ENCODE peak calls at places on chromosomes 13 and 19, in five cellular contexts. One of them, this sample, is unnamed.

GRCh38 chr19:3454656-3455392 is 25.5 kb downstream of the SMIM24 start:
- DNase-seq in activated CD4-positive, alpha-beta T cell treated with anti-CD3 and anti-CD28 coated beads, Interleukin-2, amount 50 U/mL, for 1 hour: no peak
- DNase-seq in stimulated activated CD4-positive, alpha-beta T cell treated with anti-CD3 and anti-CD28 coated beads, TNF-alpha, amount 100 ng/mL, for 1 hour: no peak
- DNase-seq in stimulated activated CD8-positive, alpha-beta memory T cell treated with anti-CD3 and anti-CD28 coated beads, Interleukin-12 subunit alpha, Interleukin-12 subunit beta, amount 100 ng/mL, for 1 hour: no peak
- DNase-seq in NCI-H510A: no peak
- DNase-seq in this sample: no peak

GRCh38 chr19:17283504-17283996 is 1.8 kb downstream of the ANKLE1 start:
- DNase-seq in activated CD4-positive, alpha-beta T cell treated with anti-CD3 and anti-CD28 coated beads, Interleukin-2, amount 50 U/mL, for 1 hour: no peak
- DNase-seq in stimulated activated CD4-positive, alpha-beta T cell treated with anti-CD3 and anti-CD28 coated beads, TNF-alpha, amount 100 ng/mL, for 1 hour: no peak
- DNase-seq in stimulated activated CD8-positive, alpha-beta memory T cell treated with anti-CD3 and anti-CD28 coated beads, Interleukin-12 subunit alpha, Interleukin-12 subunit beta, amount 100 ng/mL, for 1 hour: no peak
- DNase-seq in NCI-H510A: no peak
- DNase-seq in this sample: no peak

GRCh38 chr19:41691268-41691970 is 3.3 kb upstream of the CEACAM7 start:
- DNase-seq in activated CD4-positive, alpha-beta T cell treated with anti-CD3 and anti-CD28 coated beads, Interleukin-2, amount 50 U/mL, for 1 hour: peak; percentile 14
- DNase-seq in stimulated activated CD4-positive, alpha-beta T cell treated with anti-CD3 and anti-CD28 coated beads, TNF-alpha, amount 100 ng/mL, for 1 hour: no peak
- DNase-seq in stimulated activated CD8-positive, alpha-beta memory T cell treated with anti-CD3 and anti-CD28 coated beads, Interleukin-12 subunit alpha, Interleukin-12 subunit beta, amount 100 ng/mL, for 1 hour: no peak
- DNase-seq in NCI-H510A: no peak
- DNase-seq in this sample: no peak

GRCh38 chr19:1445185-1445931 is 4.6 kb upstream of the APC2 start:
- DNase-seq in activated CD4-positive, alpha-beta T cell treated with anti-CD3 and anti-CD28 coated beads, Interleukin-2, amount 50 U/mL, for 1 hour: peak; percentile 69
- DNase-seq in stimulated activated CD4-positive, alpha-beta T cell treated with anti-CD3 and anti-CD28 coated beads, TNF-alpha, amount 100 ng/mL, for 1 hour: no peak
- DNase-seq in stimulated activated CD8-positive, alpha-beta memory T cell treated with anti-CD3 and anti-CD28 coated beads, Interleukin-12 subunit alpha, Interleukin-12 subunit beta, amount 100 ng/mL, for 1 hour: peak; percentile 53
- DNase-seq in NCI-H510A: no peak
- DNase-seq in this sample: peak; percentile 61

GRCh38 chr13:49303533-49304252 is 56.0 kb downstream of the CDADC1 start:
- DNase-seq in activated CD4-positive, alpha-beta T cell treated with anti-CD3 and anti-CD28 coated beads, Interleukin-2, amount 50 U/mL, for 1 hour: no peak
- DNase-seq in stimulated activated CD4-positive, alpha-beta T cell treated with anti-CD3 and anti-CD28 coated beads, TNF-alpha, amount 100 ng/mL, for 1 hour: no peak
- DNase-seq in stimulated activated CD8-positive, alpha-beta memory T cell treated with anti-CD3 and anti-CD28 coated beads, Interleukin-12 subunit alpha, Interleukin-12 subunit beta, amount 100 ng/mL, for 1 hour: no peak
- DNase-seq in NCI-H510A: no peak
- DNase-seq in this sample: no peak

GRCh38 chr13:26425439-26426358 is 131.8 kb upstream of the WASF3 start:
- DNase-seq in activated CD4-positive, alpha-beta T cell treated with anti-CD3 and anti-CD28 coated beads, Interleukin-2, amount 50 U/mL, for 1 hour: no peak
- DNase-seq in stimulated activated CD4-positive, alpha-beta T cell treated with anti-CD3 and anti-CD28 coated beads, TNF-alpha, amount 100 ng/mL, for 1 hour: no peak
- DNase-seq in stimulated activated CD8-positive, alpha-beta memory T cell treated with anti-CD3 and anti-CD28 coated beads, Interleukin-12 subunit alpha, Interleukin-12 subunit beta, amount 100 ng/mL, for 1 hour: no peak
- DNase-seq in NCI-H510A: peak; percentile 3
- DNase-seq in this sample: no peak

GRCh38 chr19:37165635-37166034 is 6.9 kb downstream of the ZNF585A start:
- DNase-seq in activated CD4-positive, alpha-beta T cell treated with anti-CD3 and anti-CD28 coated beads, Interleukin-2, amount 50 U/mL, for 1 hour: no peak
- DNase-seq in stimulated activated CD4-positive, alpha-beta T cell treated with anti-CD3 and anti-CD28 coated beads, TNF-alpha, amount 100 ng/mL, for 1 hour: no peak
- DNase-seq in stimulated activated CD8-positive, alpha-beta memory T cell treated with anti-CD3 and anti-CD28 coated beads, Interleukin-12 subunit alpha, Interleukin-12 subunit beta, amount 100 ng/mL, for 1 hour: no peak
- DNase-seq in NCI-H510A: no peak
- DNase-seq in this sample: no peak

GRCh38 chr13:34734932-34735331 is 207.1 kb upstream of the NBEA start:
- DNase-seq in activated CD4-positive, alpha-beta T cell treated with anti-CD3 and anti-CD28 coated beads, Interleukin-2, amount 50 U/mL, for 1 hour: no peak
- DNase-seq in stimulated activated CD4-positive, alpha-beta T cell treated with anti-CD3 and anti-CD28 coated beads, TNF-alpha, amount 100 ng/mL, for 1 hour: no peak
- DNase-seq in stimulated activated CD8-positive, alpha-beta memory T cell treated with anti-CD3 and anti-CD28 coated beads, Interleukin-12 subunit alpha, Interleukin-12 subunit beta, amount 100 ng/mL, for 1 hour: no peak
- DNase-seq in NCI-H510A: no peak
- DNase-seq in this sample: no peak

GRCh38 chr13:25095862-25096453 is at the start of gene PABPC3:
- DNase-seq in activated CD4-positive, alpha-beta T cell treated with anti-CD3 and anti-CD28 coated beads, Interleukin-2, amount 50 U/mL, for 1 hour: no peak
- DNase-seq in stimulated activated CD4-positive, alpha-beta T cell treated with anti-CD3 and anti-CD28 coated beads, TNF-alpha, amount 100 ng/mL, for 1 hour: no peak
- DNase-seq in stimulated activated CD8-positive, alpha-beta memory T cell treated with anti-CD3 and anti-CD28 coated beads, Interleukin-12 subunit alpha, Interleukin-12 subunit beta, amount 100 ng/mL, for 1 hour: no peak
- DNase-seq in NCI-H510A: no peak
- DNase-seq in this sample: no peak

GRCh38 chr19:3108775-3109174 is 14.6 kb downstream of the GNA11 start:
- DNase-seq in activated CD4-positive, alpha-beta T cell treated with anti-CD3 and anti-CD28 coated beads, Interleukin-2, amount 50 U/mL, for 1 hour: peak; percentile 71
- DNase-seq in stimulated activated CD4-positive, alpha-beta T cell treated with anti-CD3 and anti-CD28 coated beads, TNF-alpha, amount 100 ng/mL, for 1 hour: peak; percentile 51
- DNase-seq in stimulated activated CD8-positive, alpha-beta memory T cell treated with anti-CD3 and anti-CD28 coated beads, Interleukin-12 subunit alpha, Interleukin-12 subunit beta, amount 100 ng/mL, for 1 hour: peak; percentile 52
- DNase-seq in NCI-H510A: no peak
- DNase-seq in this sample: peak; percentile 51

GRCh38 chr13:40480012-40480914 is 186.2 kb downstream of the FOXO1 start:
- DNase-seq in activated CD4-positive, alpha-beta T cell treated with anti-CD3 and anti-CD28 coated beads, Interleukin-2, amount 50 U/mL, for 1 hour: no peak
- DNase-seq in stimulated activated CD4-positive, alpha-beta T cell treated with anti-CD3 and anti-CD28 coated beads, TNF-alpha, amount 100 ng/mL, for 1 hour: no peak
- DNase-seq in stimulated activated CD8-positive, alpha-beta memory T cell treated with anti-CD3 and anti-CD28 coated beads, Interleukin-12 subunit alpha, Interleukin-12 subunit beta, amount 100 ng/mL, for 1 hour: no peak
- DNase-seq in NCI-H510A: no peak
- DNase-seq in this sample: no peak

GRCh38 chr13:79423801-79424642 is 18.0 kb upstream of the RBM26 start:
- DNase-seq in activated CD4-positive, alpha-beta T cell treated with anti-CD3 and anti-CD28 coated beads, Interleukin-2, amount 50 U/mL, for 1 hour: no peak
- DNase-seq in stimulated activated CD4-positive, alpha-beta T cell treated with anti-CD3 and anti-CD28 coated beads, TNF-alpha, amount 100 ng/mL, for 1 hour: no peak
- DNase-seq in stimulated activated CD8-positive, alpha-beta memory T cell treated with anti-CD3 and anti-CD28 coated beads, Interleukin-12 subunit alpha, Interleukin-12 subunit beta, amount 100 ng/mL, for 1 hour: no peak
- DNase-seq in NCI-H510A: no peak
- DNase-seq in this sample: no peak

GRCh38 chr19:13208964-13209796 is 59.0 kb downstream of the IER2 start:
- DNase-seq in activated CD4-positive, alpha-beta T cell treated with anti-CD3 and anti-CD28 coated beads, Interleukin-2, amount 50 U/mL, for 1 hour: no peak
- DNase-seq in stimulated activated CD4-positive, alpha-beta T cell treated with anti-CD3 and anti-CD28 coated beads, TNF-alpha, amount 100 ng/mL, for 1 hour: no peak
- DNase-seq in stimulated activated CD8-positive, alpha-beta memory T cell treated with anti-CD3 and anti-CD28 coated beads, Interleukin-12 subunit alpha, Interleukin-12 subunit beta, amount 100 ng/mL, for 1 hour: no peak
- DNase-seq in NCI-H510A: no peak
- DNase-seq in this sample: no peak

GRCh38 chr19:8866344-8866743 is 34.2 kb downstream of the MBD3L1 start:
- DNase-seq in activated CD4-positive, alpha-beta T cell treated with anti-CD3 and anti-CD28 coated beads, Interleukin-2, amount 50 U/mL, for 1 hour: no peak
- DNase-seq in stimulated activated CD4-positive, alpha-beta T cell treated with anti-CD3 and anti-CD28 coated beads, TNF-alpha, amount 100 ng/mL, for 1 hour: no peak
- DNase-seq in stimulated activated CD8-positive, alpha-beta memory T cell treated with anti-CD3 and anti-CD28 coated beads, Interleukin-12 subunit alpha, Interleukin-12 subunit beta, amount 100 ng/mL, for 1 hour: no peak
- DNase-seq in NCI-H510A: no peak
- DNase-seq in this sample: no peak

GRCh38 chr13:113209880-113210421 is 538 bp downstream of the CUL4A start:
- DNase-seq in activated CD4-positive, alpha-beta T cell treated with anti-CD3 and anti-CD28 coated beads, Interleukin-2, amount 50 U/mL, for 1 hour: peak; percentile 73
- DNase-seq in stimulated activated CD4-positive, alpha-beta T cell treated with anti-CD3 and anti-CD28 coated beads, TNF-alpha, amount 100 ng/mL, for 1 hour: peak; percentile 26
- DNase-seq in stimulated activated CD8-positive, alpha-beta memory T cell treated with anti-CD3 and anti-CD28 coated beads, Interleukin-12 subunit alpha, Interleukin-12 subunit beta, amount 100 ng/mL, for 1 hour: peak; percentile 53
- DNase-seq in NCI-H510A: no peak
- DNase-seq in this sample: peak; percentile 49

GRCh38 chr19:57282011-57282636 is 1.8 kb downstream of the ZNF460 start:
- DNase-seq in activated CD4-positive, alpha-beta T cell treated with anti-CD3 and anti-CD28 coated beads, Interleukin-2, amount 50 U/mL, for 1 hour: no peak
- DNase-seq in stimulated activated CD4-positive, alpha-beta T cell treated with anti-CD3 and anti-CD28 coated beads, TNF-alpha, amount 100 ng/mL, for 1 hour: no peak
- DNase-seq in stimulated activated CD8-positive, alpha-beta memory T cell treated with anti-CD3 and anti-CD28 coated beads, Interleukin-12 subunit alpha, Interleukin-12 subunit beta, amount 100 ng/mL, for 1 hour: no peak
- DNase-seq in NCI-H510A: no peak
- DNase-seq in this sample: no peak

GRCh38 chr19:29528946-29529645 is 3.3 kb downstream of the VSTM2B start:
- DNase-seq in activated CD4-positive, alpha-beta T cell treated with anti-CD3 and anti-CD28 coated beads, Interleukin-2, amount 50 U/mL, for 1 hour: no peak
- DNase-seq in stimulated activated CD4-positive, alpha-beta T cell treated with anti-CD3 and anti-CD28 coated beads, TNF-alpha, amount 100 ng/mL, for 1 hour: no peak
- DNase-seq in stimulated activated CD8-positive, alpha-beta memory T cell treated with anti-CD3 and anti-CD28 coated beads, Interleukin-12 subunit alpha, Interleukin-12 subunit beta, amount 100 ng/mL, for 1 hour: no peak
- DNase-seq in NCI-H510A: no peak
- DNase-seq in this sample: no peak

GRCh38 chr13:71477735-71478134 is 389.3 kb downstream of the DACH1 start:
- DNase-seq in activated CD4-positive, alpha-beta T cell treated with anti-CD3 and anti-CD28 coated beads, Interleukin-2, amount 50 U/mL, for 1 hour: no peak
- DNase-seq in stimulated activated CD4-positive, alpha-beta T cell treated with anti-CD3 and anti-CD28 coated beads, TNF-alpha, amount 100 ng/mL, for 1 hour: no peak
- DNase-seq in stimulated activated CD8-positive, alpha-beta memory T cell treated with anti-CD3 and anti-CD28 coated beads, Interleukin-12 subunit alpha, Interleukin-12 subunit beta, amount 100 ng/mL, for 1 hour: no peak
- DNase-seq in NCI-H510A: no peak
- DNase-seq in this sample: no peak

GRCh38 chr19:4575267-4575793 is 15.8 kb upstream of the SEMA6B start:
- DNase-seq in activated CD4-positive, alpha-beta T cell treated with anti-CD3 and anti-CD28 coated beads, Interleukin-2, amount 50 U/mL, for 1 hour: no peak
- DNase-seq in stimulated activated CD4-positive, alpha-beta T cell treated with anti-CD3 and anti-CD28 coated beads, TNF-alpha, amount 100 ng/mL, for 1 hour: no peak
- DNase-seq in stimulated activated CD8-positive, alpha-beta memory T cell treated with anti-CD3 and anti-CD28 coated beads, Interleukin-12 subunit alpha, Interleukin-12 subunit beta, amount 100 ng/mL, for 1 hour: no peak
- DNase-seq in NCI-H510A: no peak
- DNase-seq in this sample: no peak

GRCh38 chr13:113763254-113763653 is 4.2 kb downstream of the TMEM255B start:
- DNase-seq in activated CD4-positive, alpha-beta T cell treated with anti-CD3 and anti-CD28 coated beads, Interleukin-2, amount 50 U/mL, for 1 hour: no peak
- DNase-seq in stimulated activated CD4-positive, alpha-beta T cell treated with anti-CD3 and anti-CD28 coated beads, TNF-alpha, amount 100 ng/mL, for 1 hour: no peak
- DNase-seq in stimulated activated CD8-positive, alpha-beta memory T cell treated with anti-CD3 and anti-CD28 coated beads, Interleukin-12 subunit alpha, Interleukin-12 subunit beta, amount 100 ng/mL, for 1 hour: no peak
- DNase-seq in NCI-H510A: no peak
- DNase-seq in this sample: no peak

GRCh38 chr13:111531505-111531904 is 211.1 kb downstream of the TEX29 start:
- DNase-seq in activated CD4-positive, alpha-beta T cell treated with anti-CD3 and anti-CD28 coated beads, Interleukin-2, amount 50 U/mL, for 1 hour: no peak
- DNase-seq in stimulated activated CD4-positive, alpha-beta T cell treated with anti-CD3 and anti-CD28 coated beads, TNF-alpha, amount 100 ng/mL, for 1 hour: no peak
- DNase-seq in stimulated activated CD8-positive, alpha-beta memory T cell treated with anti-CD3 and anti-CD28 coated beads, Interleukin-12 subunit alpha, Interleukin-12 subunit beta, amount 100 ng/mL, for 1 hour: no peak
- DNase-seq in NCI-H510A: no peak
- DNase-seq in this sample: no peak

GRCh38 chr19:42333975-42334696 is 8.7 kb downstream of the MEGF8 start:
- DNase-seq in activated CD4-positive, alpha-beta T cell treated with anti-CD3 and anti-CD28 coated beads, Interleukin-2, amount 50 U/mL, for 1 hour: no peak
- DNase-seq in stimulated activated CD4-positive, alpha-beta T cell treated with anti-CD3 and anti-CD28 coated beads, TNF-alpha, amount 100 ng/mL, for 1 hour: no peak
- DNase-seq in stimulated activated CD8-positive, alpha-beta memory T cell treated with anti-CD3 and anti-CD28 coated beads, Interleukin-12 subunit alpha, Interleukin-12 subunit beta, amount 100 ng/mL, for 1 hour: no peak
- DNase-seq in NCI-H510A: no peak
- DNase-seq in this sample: no peak

GRCh38 chr13:27919934-27920676 is at the start of gene PDX1:
- DNase-seq in activated CD4-positive, alpha-beta T cell treated with anti-CD3 and anti-CD28 coated beads, Interleukin-2, amount 50 U/mL, for 1 hour: no peak
- DNase-seq in stimulated activated CD4-positive, alpha-beta T cell treated with anti-CD3 and anti-CD28 coated beads, TNF-alpha, amount 100 ng/mL, for 1 hour: no peak
- DNase-seq in stimulated activated CD8-positive, alpha-beta memory T cell treated with anti-CD3 and anti-CD28 coated beads, Interleukin-12 subunit alpha, Interleukin-12 subunit beta, amount 100 ng/mL, for 1 hour: no peak
- DNase-seq in NCI-H510A: no peak
- DNase-seq in this sample: no peak

GRCh38 chr13:65913173-65913572 is 1317.0 kb downstream of the PCDH9 start:
- DNase-seq in activated CD4-positive, alpha-beta T cell treated with anti-CD3 and anti-CD28 coated beads, Interleukin-2, amount 50 U/mL, for 1 hour: no peak
- DNase-seq in stimulated activated CD4-positive, alpha-beta T cell treated with anti-CD3 and anti-CD28 coated beads, TNF-alpha, amount 100 ng/mL, for 1 hour: no peak
- DNase-seq in stimulated activated CD8-positive, alpha-beta memory T cell treated with anti-CD3 and anti-CD28 coated beads, Interleukin-12 subunit alpha, Interleukin-12 subunit beta, amount 100 ng/mL, for 1 hour: no peak
- DNase-seq in NCI-H510A: no peak
- DNase-seq in this sample: no peak

GRCh38 chr13:35694549-35695233 is 218.2 kb upstream of the MAB21L1 start:
- DNase-seq in activated CD4-positive, alpha-beta T cell treated with anti-CD3 and anti-CD28 coated beads, Interleukin-2, amount 50 U/mL, for 1 hour: no peak
- DNase-seq in stimulated activated CD4-positive, alpha-beta T cell treated with anti-CD3 and anti-CD28 coated beads, TNF-alpha, amount 100 ng/mL, for 1 hour: no peak
- DNase-seq in stimulated activated CD8-positive, alpha-beta memory T cell treated with anti-CD3 and anti-CD28 coated beads, Interleukin-12 subunit alpha, Interleukin-12 subunit beta, amount 100 ng/mL, for 1 hour: no peak
- DNase-seq in NCI-H510A: no peak
- DNase-seq in this sample: no peak